ENCODE peak calls at places on chromosomes 6 and 20, in four cellular contexts. I is HL-60, Z is GM12878, H is K562. K is an unnamed sample.

GRCh38 chr6:104928141-104928540 is 28.8 kb upstream of the LIN28B start:
- DNase-seq in I (no peak), Z (no peak), H (no peak), K (no peak)

GRCh38 chr6:34237316-34237721 is 646 bp downstream of the HMGA1 start:
- DNase-seq in I (no peak), Z (no peak), H (peak; percentile 79), K (no peak)

GRCh38 chr6:6725120-6725833 is 136.8 kb downstream of the LY86 start:
- DNase-seq in I (peak; percentile 83), Z (no peak), H (no peak), K (no peak)

GRCh38 chr6:145028144-145028818 is 707.0 kb downstream of the EPM2A start:
- DNase-seq in Z (no peak), H (peak; percentile 21), I (no peak), K (no peak)

GRCh38 chr6:142731611-142732010 is 213.4 kb downstream of the HIVEP2 start:
- DNase-seq in Z (no peak), I (no peak), H (no peak), K (no peak)

GRCh38 chr20:7629880-7630279 is 310.4 kb downstream of the HAO1 start:
- DNase-seq in H (no peak), I (no peak), Z (no peak), K (no peak)

GRCh38 chr20:37929366-37930014 is 26.6 kb downstream of the VSTM2L start:
- DNase-seq in Z (no peak), H (no peak), I (no peak), K (no peak)

GRCh38 chr6:139161817-139162284 is 27.0 kb downstream of the HECA start:
- DNase-seq in I (no peak), Z (peak; percentile 91), H (no peak), K (peak; percentile 59)

GRCh38 chr6:7140631-7141366 is 33.0 kb downstream of the RREB1 start:
- DNase-seq in Z (no peak), I (peak; percentile 58), H (peak; percentile 99), K (peak; percentile 70)

GRCh38 chr6:154683756-154684523 is 49.3 kb upstream of the SCAF8 start:
- DNase-seq in Z (peak; percentile 41), I (no peak), H (no peak), K (peak; percentile 43)

GRCh38 chr6:51049983-51050877 is 231.6 kb downstream of the TFAP2B start:
- DNase-seq in I (no peak), Z (no peak), H (peak; percentile 90), K (no peak)

GRCh38 chr6:6678185-6678671 is 89.7 kb downstream of the LY86 start:
- DNase-seq in I (no peak), H (peak; percentile 62), Z (no peak), K (no peak)

GRCh38 chr6:129498556-129498940 is 211.4 kb downstream of the ARHGAP18 start:
- DNase-seq in I (no peak), H (peak; percentile 8), Z (no peak), K (no peak)

GRCh38 chr6:44456070-44456965 is 68.8 kb downstream of the CDC5L start:
- DNase-seq in H (peak; percentile 84), Z (no peak), I (peak; percentile 12), K (peak; percentile 45)

GRCh38 chr20:8663424-8663823 is 405.5 kb upstream of the PLCB4 start:
- DNase-seq in H (no peak), Z (no peak), I (no peak), K (no peak)

GRCh38 chr20:21202284-21202683 is 76.4 kb downstream of the KIZ start:
- DNase-seq in H (no peak), I (no peak), Z (no peak), K (no peak)

GRCh38 chr6:731924-732323 is 39.0 kb upstream of the EXOC2 start:
- DNase-seq in Z (no peak), I (no peak), H (no peak), K (no peak)

GRCh38 chr6:79808846-79809245 is 138.5 kb downstream of the ELOVL4 start:
- DNase-seq in Z (no peak), H (no peak), I (no peak), K (no peak)

GRCh38 chr6:39777661-39778060 is 14.5 kb upstream of the DAAM2 start:
- DNase-seq in Z (no peak), H (no peak), I (no peak), K (no peak)

GRCh38 chr6:18277181-18278006 is 13.1 kb upstream of the DEK start:
- DNase-seq in H (no peak), I (no peak), Z (no peak), K (no peak)

GRCh38 chr6:2063547-2063946 is 181.9 kb downstream of the GMDS start:
- DNase-seq in H (no peak), Z (no peak), I (no peak), K (no peak)

GRCh38 chr6:69961251-69961650 is 94.9 kb downstream of the COL19A1 start:
- DNase-seq in I (no peak), Z (no peak), H (no peak), K (no peak)

GRCh38 chr20:38727602-38728236 is 3.4 kb downstream of the SLC32A1 start:
- DNase-seq in H (no peak), Z (no peak), I (no peak), K (no peak)

GRCh38 chr6:7052441-7052936 is 55.3 kb upstream of the RREB1 start:
- DNase-seq in I (peak; percentile 53), H (no peak), Z (no peak), K (no peak)

GRCh38 chr6:346389-347030 is 45.0 kb upstream of the IRF4 start:
- DNase-seq in Z (no peak), I (no peak), H (no peak), K (no peak)

GRCh38 chr6:56649053-56649769 is 6.5 kb upstream of the DST start:
- DNase-seq in I (no peak), H (no peak), Z (no peak), K (no peak)

GRCh38 chr6:117919775-117920492 is 12.9 kb downstream of the SLC35F1 start:
- DNase-seq in Z (no peak), H (no peak), I (peak; percentile 21), K (no peak)

GRCh38 chr20:2246081-2246491 is 49.7 kb upstream of the TGM3 start:
- DNase-seq in H (no peak), I (no peak), Z (no peak), K (no peak)

GRCh38 chr6:13024616-13025015 is 303.7 kb downstream of the TBC1D7 start:
- DNase-seq in Z (no peak), H (no peak), I (no peak), K (no peak)

GRCh38 chr20:40706977-40707582 is 18.0 kb upstream of the MAFB start:
- DNase-seq in I (no peak), H (no peak), Z (no peak), K (no peak)

GRCh38 chr20:22453244-22454080 is 130.9 kb downstream of the FOXA2 start:
- DNase-seq in Z (no peak), I (no peak), H (peak; percentile 21), K (no peak)
- TF ChIP-seq SPI1 in Z (no peak), I (no peak), H (no peak), K (no peak)

DNA sequence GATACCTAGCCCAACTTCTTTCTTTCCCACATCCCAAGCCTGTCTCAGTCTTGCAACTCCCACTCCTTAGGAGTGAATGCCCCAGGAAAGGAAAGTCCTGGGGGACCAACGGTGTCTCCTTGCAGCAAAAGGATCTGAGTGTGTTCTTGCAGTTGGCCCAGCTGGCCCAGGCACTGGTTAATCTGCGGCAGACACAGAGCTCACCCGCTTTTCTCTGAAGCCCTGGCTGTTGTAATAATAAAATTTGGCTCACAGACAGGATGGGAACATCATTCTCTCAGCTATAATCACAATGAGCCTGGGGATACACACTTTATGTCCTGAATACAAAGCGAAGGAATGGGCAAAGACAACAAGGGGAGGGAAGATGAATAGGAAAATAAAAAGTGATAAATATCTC is 287.0 kb upstream of the PRND start:
- DNase-seq in I (no peak), Z (no peak), H (no peak), K (no peak)
- TF ChIP-seq SPI1 in I (no peak), Z (no peak), H (no peak), K (no peak)

DNA sequence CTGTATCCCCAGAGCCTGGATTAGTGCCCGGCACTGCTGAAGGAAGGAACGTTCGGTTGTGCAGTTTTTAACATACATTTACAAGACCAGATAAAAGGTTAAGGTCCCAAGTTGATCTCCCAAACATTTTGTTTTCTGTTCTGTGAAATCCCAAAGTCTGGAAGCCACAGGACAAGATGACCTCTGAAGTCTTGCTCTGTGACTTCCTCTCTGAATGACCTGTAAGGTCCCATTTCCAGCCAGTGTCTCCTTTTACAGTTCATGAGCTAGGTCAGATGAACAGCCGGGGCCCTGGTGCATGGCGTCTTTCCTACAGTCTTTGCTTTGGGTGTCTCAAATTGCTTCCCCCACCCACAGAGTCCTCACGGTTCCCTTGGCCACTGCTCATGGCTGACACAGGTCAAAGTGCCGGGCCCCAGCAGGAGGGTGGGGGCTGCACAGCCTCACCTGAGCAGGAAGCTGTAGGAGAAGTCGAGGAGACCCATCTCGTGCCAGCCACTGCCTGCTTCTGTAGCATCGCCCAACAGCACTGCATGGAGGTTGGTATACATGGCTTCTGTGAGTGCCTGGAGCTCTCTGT is 24.0 kb downstream of the PTGIS start:
- DNase-seq in I (no peak), Z (no peak), H (no peak), K (no peak)
- TF ChIP-seq SPI1 in I (no peak), Z (no peak), H (no peak), K (no peak)

GRCh38 chr20:62186887-62187866 is 4.3 kb downstream of the MTG2 start:
- DNase-seq in I (no peak), Z (no peak), H (no peak), K (no peak)
- TF ChIP-seq SPI1 in I (peak; percentile 85), Z (peak; percentile 52), H (peak; percentile 86), K (peak; percentile 65)

GRCh38 chr6:43013843-43014433 is at the start of the genes KLHDC3 and MEA1:
- DNase-seq in H (peak; percentile 100), I (peak; percentile 100), Z (peak; percentile 100), K (peak; percentile 97)

GRCh38 chr6:43012364-43012763 is 1.4 kb downstream of the MEA1 start:
- DNase-seq in I (no peak), Z (no peak), H (no peak), K (no peak)

GRCh38 chr6:43011207-43011606 is 2.5 kb downstream of the MEA1 start:
- DNase-seq in H (no peak), I (no peak), Z (no peak), K (no peak)

GRCh38 chr6:43014434-43014909 is 423 bp downstream of the KLHDC3 start:
- DNase-seq in I (no peak), H (no peak), Z (no peak), K (no peak)

DNA sequence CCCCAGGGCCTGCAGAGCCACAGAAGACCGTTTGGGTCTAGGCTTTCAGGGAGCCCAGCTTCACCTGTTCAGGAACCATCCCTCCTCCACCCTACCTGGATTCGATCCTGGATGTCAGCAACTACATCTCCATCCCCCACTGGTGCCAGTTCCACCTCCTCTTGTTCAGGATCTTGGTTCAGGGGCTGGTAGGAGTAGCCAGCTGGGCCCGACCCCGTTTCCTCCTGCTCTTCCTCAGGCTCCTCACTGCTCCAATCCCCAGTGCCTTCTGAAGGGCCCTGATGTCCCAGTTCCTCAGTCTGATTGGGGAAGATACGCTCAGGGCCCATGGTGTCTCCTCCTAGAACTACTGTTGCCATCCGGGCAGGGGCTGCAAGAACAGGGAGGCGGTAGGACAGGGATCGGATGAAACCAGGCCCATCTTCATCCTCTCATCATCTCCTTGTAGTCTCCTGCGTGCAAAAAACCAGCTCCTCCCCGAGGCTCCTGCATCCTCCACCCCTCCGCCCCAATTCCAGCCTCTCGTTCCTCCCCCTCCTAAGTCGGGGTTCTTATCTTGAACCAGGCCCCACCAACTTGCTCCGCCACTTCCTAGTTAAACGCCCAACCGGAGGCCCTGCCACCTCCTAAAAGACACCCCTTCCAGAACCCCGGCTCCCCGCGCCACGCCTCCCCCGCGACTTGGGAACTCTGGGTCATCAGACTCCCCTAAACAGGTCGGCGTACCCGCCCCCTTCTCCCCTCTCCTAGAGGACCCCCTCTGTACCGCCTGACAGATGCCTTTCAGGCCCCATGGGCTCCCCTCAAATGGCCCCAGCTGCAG is 515 bp downstream of the MEA1 start:
- DNase-seq in I (no peak), H (peak; percentile 73), Z (no peak), K (peak; percentile 24)
- TF ChIP-seq SPI1 in I (no peak), H (no peak), Z (peak; percentile 6), K (no peak)